ENCODE peak calls at places on chromosome 9, in eight cellular contexts. One of them, this sample, is unnamed.

GRCh38 chr9:9791621-9792020 is 821.2 kb downstream of the PTPRD start:
- DNase-seq in fibroblast of villous mesenchyme: peak
- DNase-seq in HFF-Myc: no peak
- DNase-seq in upper lobe of right lung: no peak
- DNase-seq in cardiac muscle cell: peak
- DNase-seq in foreskin fibroblast: peak
- DNase-seq in brain microvascular endothelial cell: no peak
- DNase-seq in RWPE2: no peak
- DNase-seq in this sample: no peak

GRCh38 chr9:90458485-90458884 is 184.1 kb downstream of the DIRAS2 start:
- DNase-seq in brain microvascular endothelial cell: no peak
- DNase-seq in cardiac muscle cell: peak
- DNase-seq in fibroblast of villous mesenchyme: no peak
- DNase-seq in foreskin fibroblast: no peak
- DNase-seq in HFF-Myc: no peak
- DNase-seq in RWPE2: no peak
- DNase-seq in upper lobe of right lung: no peak
- DNase-seq in this sample: no peak

GRCh38 chr9:90167920-90168319 is 474.7 kb downstream of the DIRAS2 start:
- DNase-seq in upper lobe of right lung: no peak
- DNase-seq in cardiac muscle cell: no peak
- DNase-seq in brain microvascular endothelial cell: no peak
- DNase-seq in RWPE2: no peak
- DNase-seq in fibroblast of villous mesenchyme: no peak
- DNase-seq in HFF-Myc: no peak
- DNase-seq in foreskin fibroblast: no peak
- DNase-seq in this sample: no peak

GRCh38 chr9:21559402-21560280 is 77.5 kb upstream of the IFNE start:
- DNase-seq in RWPE2: peak
- DNase-seq in brain microvascular endothelial cell: no peak
- DNase-seq in upper lobe of right lung: peak
- DNase-seq in foreskin fibroblast: peak
- DNase-seq in fibroblast of villous mesenchyme: peak
- DNase-seq in cardiac muscle cell: peak
- DNase-seq in HFF-Myc: no peak
- DNase-seq in this sample: no peak

GRCh38 chr9:109779711-109780452 is at the start of gene PALM2AKAP2:
- DNase-seq in RWPE2: peak
- DNase-seq in upper lobe of right lung: peak
- DNase-seq in HFF-Myc: peak
- DNase-seq in foreskin fibroblast: peak
- DNase-seq in cardiac muscle cell: peak
- DNase-seq in fibroblast of villous mesenchyme: peak
- DNase-seq in brain microvascular endothelial cell: peak
- DNase-seq in this sample: no peak

GRCh38 chr9:114893221-114893620 is 37.2 kb downstream of the TNFSF8 start:
- DNase-seq in upper lobe of right lung: no peak
- DNase-seq in cardiac muscle cell: no peak
- DNase-seq in HFF-Myc: no peak
- DNase-seq in RWPE2: no peak
- DNase-seq in fibroblast of villous mesenchyme: no peak
- DNase-seq in brain microvascular endothelial cell: no peak
- DNase-seq in foreskin fibroblast: no peak
- DNase-seq in this sample: no peak

GRCh38 chr9:86795861-86796497 is 151.3 kb downstream of the GAS1 start:
- DNase-seq in brain microvascular endothelial cell: peak
- DNase-seq in RWPE2: no peak
- DNase-seq in cardiac muscle cell: no peak
- DNase-seq in upper lobe of right lung: no peak
- DNase-seq in foreskin fibroblast: peak
- DNase-seq in fibroblast of villous mesenchyme: peak
- DNase-seq in HFF-Myc: peak
- DNase-seq in this sample: peak

GRCh38 chr9:126546036-126546435 is 67.7 kb upstream of the LMX1B start:
- DNase-seq in fibroblast of villous mesenchyme: no peak
- DNase-seq in HFF-Myc: no peak
- DNase-seq in upper lobe of right lung: peak
- DNase-seq in cardiac muscle cell: no peak
- DNase-seq in RWPE2: no peak
- DNase-seq in foreskin fibroblast: no peak
- DNase-seq in brain microvascular endothelial cell: no peak
- DNase-seq in this sample: no peak

GRCh38 chr9:18233311-18233710 is 240.6 kb upstream of the ADAMTSL1 start:
- DNase-seq in RWPE2: no peak
- DNase-seq in brain microvascular endothelial cell: no peak
- DNase-seq in upper lobe of right lung: no peak
- DNase-seq in foreskin fibroblast: peak
- DNase-seq in fibroblast of villous mesenchyme: no peak
- DNase-seq in HFF-Myc: no peak
- DNase-seq in cardiac muscle cell: no peak
- DNase-seq in this sample: no peak

GRCh38 chr9:562330-562729 is 279.2 kb upstream of the DMRT1 start:
- DNase-seq in fibroblast of villous mesenchyme: no peak
- DNase-seq in upper lobe of right lung: no peak
- DNase-seq in HFF-Myc: no peak
- DNase-seq in brain microvascular endothelial cell: no peak
- DNase-seq in cardiac muscle cell: no peak
- DNase-seq in RWPE2: no peak
- DNase-seq in foreskin fibroblast: no peak
- DNase-seq in this sample: no peak

DNA sequence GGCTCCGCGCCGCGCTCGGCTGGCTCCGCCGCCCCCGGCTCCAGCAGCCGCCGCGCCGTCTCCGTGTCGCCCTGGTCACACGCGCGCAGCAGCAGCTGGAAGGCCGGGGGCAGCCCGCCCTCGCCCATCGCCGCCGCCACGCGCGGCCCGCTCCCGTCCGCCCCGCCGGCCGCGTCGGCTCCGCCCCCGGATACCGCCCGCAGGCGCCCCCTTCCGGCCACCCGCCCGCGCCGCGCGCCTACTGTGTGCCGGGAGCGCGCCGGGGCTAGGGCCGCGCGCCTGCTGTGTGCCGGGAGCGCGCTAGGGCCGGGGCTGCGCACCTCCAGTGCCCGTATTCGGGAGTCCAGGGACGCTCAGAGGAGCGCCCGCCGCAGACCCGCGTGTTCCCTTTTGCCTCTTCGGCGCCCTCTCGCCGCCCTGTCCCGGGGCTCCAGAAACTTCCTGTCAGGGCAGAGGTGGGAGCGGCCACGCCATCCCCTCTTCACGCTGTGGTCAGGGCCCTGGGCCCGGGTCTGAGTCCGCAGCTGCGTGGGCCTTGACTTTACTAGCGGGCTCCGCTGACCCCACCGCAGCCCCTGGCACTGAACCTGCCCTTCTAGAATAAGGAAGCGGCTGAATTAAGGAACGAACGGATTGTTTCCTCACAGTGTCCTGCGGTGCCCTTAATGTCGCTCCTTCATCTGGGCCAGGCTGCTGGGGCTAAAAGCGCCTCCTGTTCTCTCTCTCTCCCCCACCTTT is at the start of gene ANKS6:
- DNase-seq in RWPE2: no peak
- DNase-seq in HFF-Myc: peak
- DNase-seq in fibroblast of villous mesenchyme: peak
- DNase-seq in foreskin fibroblast: peak
- DNase-seq in upper lobe of right lung: peak
- DNase-seq in brain microvascular endothelial cell: peak
- DNase-seq in cardiac muscle cell: peak
- DNase-seq in this sample: no peak
- TF ChIP-seq CTCF in RWPE2: peak
- TF ChIP-seq CTCF in HFF-Myc: no peak
- TF ChIP-seq CTCF in fibroblast of villous mesenchyme: peak
- TF ChIP-seq CTCF in foreskin fibroblast: peak
- TF ChIP-seq CTCF in upper lobe of right lung: peak
- TF ChIP-seq CTCF in brain microvascular endothelial cell: peak
- TF ChIP-seq CTCF in cardiac muscle cell: peak
- TF ChIP-seq CTCF in this sample: peak

DNA sequence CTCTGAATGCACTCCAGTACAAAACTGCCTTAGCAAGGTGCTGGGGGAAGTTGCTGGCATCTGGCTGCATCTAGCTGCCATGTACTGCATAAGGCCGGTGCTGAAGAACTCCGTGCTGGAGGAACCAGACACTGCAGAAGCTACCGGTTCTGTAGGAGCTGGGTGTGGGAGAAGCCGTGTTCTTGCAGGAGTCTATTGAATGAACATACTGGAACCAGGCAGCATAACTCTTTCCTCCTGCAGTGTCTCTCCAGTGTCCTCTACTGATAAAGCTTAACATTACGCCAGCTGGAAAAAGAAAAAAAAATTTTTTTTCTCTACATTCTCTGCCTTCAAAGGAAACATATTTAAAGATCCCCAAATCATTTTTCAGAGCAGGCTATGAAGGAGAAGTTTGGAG is 38.5 kb downstream of the VPS13A start:
- DNase-seq in fibroblast of villous mesenchyme: peak
- DNase-seq in cardiac muscle cell: peak
- DNase-seq in HFF-Myc: no peak
- DNase-seq in brain microvascular endothelial cell: no peak
- DNase-seq in RWPE2: no peak
- DNase-seq in foreskin fibroblast: peak
- DNase-seq in upper lobe of right lung: no peak
- DNase-seq in this sample: no peak
- TF ChIP-seq CTCF in fibroblast of villous mesenchyme: peak
- TF ChIP-seq CTCF in cardiac muscle cell: peak
- TF ChIP-seq CTCF in HFF-Myc: peak
- TF ChIP-seq CTCF in brain microvascular endothelial cell: peak
- TF ChIP-seq CTCF in RWPE2: peak
- TF ChIP-seq CTCF in foreskin fibroblast: no peak
- TF ChIP-seq CTCF in upper lobe of right lung: no peak
- TF ChIP-seq CTCF in this sample: peak

GRCh38 chr9:110919609-110920008 is 118.7 kb downstream of the LPAR1 start:
- DNase-seq in upper lobe of right lung: no peak
- DNase-seq in fibroblast of villous mesenchyme: peak
- DNase-seq in cardiac muscle cell: no peak
- DNase-seq in RWPE2: no peak
- DNase-seq in HFF-Myc: peak
- DNase-seq in foreskin fibroblast: peak
- DNase-seq in brain microvascular endothelial cell: peak
- DNase-seq in this sample: peak
- TF ChIP-seq CTCF in upper lobe of right lung: no peak
- TF ChIP-seq CTCF in fibroblast of villous mesenchyme: no peak
- TF ChIP-seq CTCF in cardiac muscle cell: no peak
- TF ChIP-seq CTCF in RWPE2: no peak
- TF ChIP-seq CTCF in HFF-Myc: no peak
- TF ChIP-seq CTCF in foreskin fibroblast: no peak
- TF ChIP-seq CTCF in brain microvascular endothelial cell: peak
- TF ChIP-seq CTCF in this sample: no peak

GRCh38 chr9:137028281-137029057 is 432 bp upstream of the ABCA2 start:
- DNase-seq in fibroblast of villous mesenchyme: peak
- DNase-seq in foreskin fibroblast: peak
- DNase-seq in upper lobe of right lung: peak
- DNase-seq in HFF-Myc: no peak
- DNase-seq in RWPE2: no peak
- DNase-seq in cardiac muscle cell: peak
- DNase-seq in brain microvascular endothelial cell: no peak
- DNase-seq in this sample: no peak
- TF ChIP-seq CTCF in fibroblast of villous mesenchyme: peak
- TF ChIP-seq CTCF in foreskin fibroblast: no peak
- TF ChIP-seq CTCF in upper lobe of right lung: peak
- TF ChIP-seq CTCF in HFF-Myc: no peak
- TF ChIP-seq CTCF in RWPE2: peak
- TF ChIP-seq CTCF in cardiac muscle cell: peak
- TF ChIP-seq CTCF in brain microvascular endothelial cell: peak
- TF ChIP-seq CTCF in this sample: peak

DNA sequence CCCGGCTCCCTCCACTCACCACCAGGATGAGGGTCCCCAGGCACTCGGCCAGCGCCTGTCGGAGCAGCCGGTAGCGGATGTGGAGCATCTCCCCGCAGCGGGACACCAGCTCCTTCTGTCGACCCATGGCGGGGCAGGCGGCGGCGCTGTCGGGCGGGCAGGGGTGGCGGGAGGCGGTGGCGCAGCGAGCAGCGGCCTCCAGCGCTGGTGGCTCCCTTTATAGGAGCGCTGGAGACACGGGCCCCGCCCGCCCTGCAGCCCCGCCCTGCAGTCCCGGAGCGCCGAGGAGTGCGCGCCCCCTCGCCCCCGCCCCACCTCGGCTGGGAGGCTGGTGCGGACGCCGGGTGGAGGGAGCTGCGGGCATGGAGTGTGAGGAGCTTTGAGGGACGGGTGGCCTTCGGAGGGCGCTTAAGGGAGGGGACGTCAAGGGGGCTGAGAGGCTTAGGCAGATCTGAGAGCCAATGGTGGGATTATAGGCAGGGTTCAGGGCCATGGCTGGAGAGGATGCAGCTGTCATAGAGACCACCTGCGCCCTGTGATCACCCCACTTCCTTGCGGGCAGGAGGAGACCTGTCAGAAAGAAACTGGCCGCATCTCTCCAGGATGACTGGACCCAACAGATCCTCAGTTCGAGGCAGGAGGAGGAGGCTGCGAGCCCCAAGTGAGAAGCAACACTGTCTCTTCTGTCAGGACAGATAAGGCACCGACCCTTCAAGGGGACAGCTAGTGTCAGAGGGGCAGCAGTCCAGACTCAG is at the start of gene AQP3:
- DNase-seq in brain microvascular endothelial cell: peak
- DNase-seq in cardiac muscle cell: peak
- DNase-seq in foreskin fibroblast: peak
- DNase-seq in upper lobe of right lung: peak
- DNase-seq in HFF-Myc: no peak
- DNase-seq in fibroblast of villous mesenchyme: peak
- DNase-seq in RWPE2: no peak
- DNase-seq in this sample: no peak
- TF ChIP-seq CTCF in brain microvascular endothelial cell: no peak
- TF ChIP-seq CTCF in cardiac muscle cell: peak
- TF ChIP-seq CTCF in foreskin fibroblast: peak
- TF ChIP-seq CTCF in upper lobe of right lung: peak
- TF ChIP-seq CTCF in HFF-Myc: no peak
- TF ChIP-seq CTCF in fibroblast of villous mesenchyme: peak
- TF ChIP-seq CTCF in RWPE2: peak
- TF ChIP-seq CTCF in this sample: no peak

This sample was measured in BJ.